ENCODE peak calls at places on chromosomes 12 and 14, in four cellular contexts. I is PC-9, R is psoas muscle, O is neural progenitor cell. D is an unnamed sample.

GRCh38 chr12:62715086-62715786 is 219.7 kb downstream of the PPM1H start:
- DNase-seq in I (no peak), R (no peak), O (peak; percentile 61), D (no peak)

GRCh38 chr14:89388853-89389252 is 28.2 kb downstream of the FOXN3 start:
- DNase-seq in I (no peak), R (no peak), O (peak; percentile 30), D (no peak)

GRCh38 chr12:59500915-59501314 is 94.9 kb upstream of the SLC16A7 start:
- DNase-seq in I (no peak), R (no peak), O (no peak), D (no peak)

GRCh38 chr12:91180162-91180561 is 2.5 kb downstream of the DCN start:
- DNase-seq in I (no peak), R (no peak), O (no peak), D (no peak)

GRCh38 chr12:4269279-4269991 is 4.1 kb upstream of the CCND2 start:
- DNase-seq in I (no peak), R (peak; percentile 84), O (peak; percentile 84), D (peak; percentile 89)

GRCh38 chr12:103799504-103800251 is 41.4 kb downstream of the NT5DC3 start:
- DNase-seq in I (peak; percentile 96), R (no peak), O (no peak), D (no peak)

GRCh38 chr14:70009961-70010360 is 130.7 kb downstream of the SMOC1 start:
- DNase-seq in I (no peak), R (no peak), O (no peak), D (no peak)

GRCh38 chr12:80777587-80777986 is 60.9 kb downstream of the MYF5 start:
- DNase-seq in I (no peak), R (no peak), O (no peak), D (no peak)

GRCh38 chr14:33564774-33565630 is 385.9 kb downstream of the EGLN3 start:
- DNase-seq in I (peak; percentile 72), R (no peak), O (no peak), D (no peak)

GRCh38 chr12:116533343-116534248 is 25.6 kb upstream of the MAP1LC3B2 start:
- DNase-seq in I (peak; percentile 51), R (peak; percentile 80), O (peak; percentile 95), D (peak; percentile 88)

GRCh38 chr12:115700896-115701465 is 576.5 kb downstream of the MED13L start:
- DNase-seq in I (no peak), R (no peak), O (no peak), D (no peak)

GRCh38 chr12:67220065-67220464 is 49.1 kb upstream of the CAND1 start:
- DNase-seq in I (no peak), R (no peak), O (peak; percentile 32), D (no peak)

GRCh38 chr12:21940972-21941521 is at the start of gene ABCC9:
- DNase-seq in I (no peak), R (peak; percentile 81), O (peak; percentile 72), D (peak; percentile 72)

GRCh38 chr12:72832024-72832423 is 559.9 kb downstream of the TRHDE start:
- DNase-seq in I (no peak), R (no peak), O (no peak), D (no peak)

GRCh38 chr14:92973798-92974372 is 50.9 kb downstream of the CHGA start:
- DNase-seq in I (no peak), R (peak; percentile 32), O (no peak), D (no peak)

GRCh38 chr12:28568083-28568482 is 377.8 kb downstream of the CCDC91 start:
- DNase-seq in I (no peak), R (no peak), O (no peak), D (no peak)

GRCh38 chr12:109513977-109514376 is 36.5 kb downstream of the UBE3B start:
- DNase-seq in I (no peak), R (no peak), O (no peak), D (no peak)
- H3K36me3 ChIP-seq in I (no peaks in the 10 kb centered on the region), R (peaks cover 15% of the 10 kb centered on the region), O (no peaks in the 10 kb centered on the region), D (peaks cover 96% of the 10 kb centered on the region)

GRCh38 chr14:24237463-24237955 is 4.8 kb downstream of the GMPR2 start:
- DNase-seq in I (no peak), R (no peak), O (no peak), D (no peak)
- H3K4me1 ChIP-seq in I (peaks cover 12% of the 10 kb centered on the region), R (peaks cover 76% of the 10 kb centered on the region), O (peaks cover 10% of the 10 kb centered on the region), D (peaks cover 49% of the 10 kb centered on the region)

GRCh38 chr14:66701813-66702212 is 193.9 kb downstream of the GPHN start:
- DNase-seq in I (no peak), R (no peak), O (no peak), D (no peak)

GRCh38 chr14:66698503-66698902 is 190.6 kb downstream of the GPHN start:
- DNase-seq in I (no peak), R (no peak), O (no peak), D (no peak)

GRCh38 chr14:66696326-66696725 is 188.4 kb downstream of the GPHN start:
- DNase-seq in I (no peak), R (no peak), O (no peak), D (no peak)
- H3K36me3 ChIP-seq in I (no peaks in the 10 kb centered on the region), R (no peaks in the 10 kb centered on the region), O (no peaks in the 10 kb centered on the region), D (no peaks in the 10 kb centered on the region)

GRCh38 chr12:124511259-124511985 is 56.0 kb downstream of the NCOR2 start:
- DNase-seq in I (no peak), R (peak; percentile 50), O (no peak), D (no peak)

GRCh38 chr12:124509300-124509675 is 58.1 kb downstream of the NCOR2 start:
- DNase-seq in I (no peak), R (no peak), O (no peak), D (no peak)

GRCh38 chr12:124508323-124509096 is 58.9 kb downstream of the NCOR2 start:
- DNase-seq in I (no peak), R (peak; percentile 71), O (no peak), D (no peak)

GRCh38 chr12:124510301-124510970 is 57.0 kb downstream of the NCOR2 start:
- DNase-seq in I (peak; percentile 65), R (peak; percentile 80), O (no peak), D (no peak)

GRCh38 chr12:124509676-124510300 is 57.6 kb downstream of the NCOR2 start:
- DNase-seq in I (peak; percentile 88), R (peak; percentile 95), O (peak; percentile 58), D (no peak)
- H3K4me1 ChIP-seq in I (peaks cover 63% of the 10 kb centered on the region), R (peaks cover 87% of the 10 kb centered on the region), O (peaks cover 66% of the 10 kb centered on the region), D (peaks cover 68% of the 10 kb centered on the region)

GRCh38 chr12:6936642-6937480 is 6.8 kb upstream of the RNU7-1 start:
- DNase-seq in I (no peak), R (peak; percentile 62), O (no peak), D (no peak)

GRCh38 chr12:6936378-6936638 is 7.3 kb upstream of the RNU7-1 start:
- DNase-seq in I (no peak), R (no peak), O (no peak), D (no peak)

GRCh38 chr12:6939187-6939540 is 4.5 kb upstream of the RNU7-1 start:
- DNase-seq in I (no peak), R (no peak), O (no peak), D (no peak)

GRCh38 chr12:6937481-6938352 is 5.9 kb upstream of the RNU7-1 start:
- DNase-seq in I (peak; percentile 92), R (peak; percentile 97), O (peak; percentile 97), D (peak; percentile 97)

DNA sequence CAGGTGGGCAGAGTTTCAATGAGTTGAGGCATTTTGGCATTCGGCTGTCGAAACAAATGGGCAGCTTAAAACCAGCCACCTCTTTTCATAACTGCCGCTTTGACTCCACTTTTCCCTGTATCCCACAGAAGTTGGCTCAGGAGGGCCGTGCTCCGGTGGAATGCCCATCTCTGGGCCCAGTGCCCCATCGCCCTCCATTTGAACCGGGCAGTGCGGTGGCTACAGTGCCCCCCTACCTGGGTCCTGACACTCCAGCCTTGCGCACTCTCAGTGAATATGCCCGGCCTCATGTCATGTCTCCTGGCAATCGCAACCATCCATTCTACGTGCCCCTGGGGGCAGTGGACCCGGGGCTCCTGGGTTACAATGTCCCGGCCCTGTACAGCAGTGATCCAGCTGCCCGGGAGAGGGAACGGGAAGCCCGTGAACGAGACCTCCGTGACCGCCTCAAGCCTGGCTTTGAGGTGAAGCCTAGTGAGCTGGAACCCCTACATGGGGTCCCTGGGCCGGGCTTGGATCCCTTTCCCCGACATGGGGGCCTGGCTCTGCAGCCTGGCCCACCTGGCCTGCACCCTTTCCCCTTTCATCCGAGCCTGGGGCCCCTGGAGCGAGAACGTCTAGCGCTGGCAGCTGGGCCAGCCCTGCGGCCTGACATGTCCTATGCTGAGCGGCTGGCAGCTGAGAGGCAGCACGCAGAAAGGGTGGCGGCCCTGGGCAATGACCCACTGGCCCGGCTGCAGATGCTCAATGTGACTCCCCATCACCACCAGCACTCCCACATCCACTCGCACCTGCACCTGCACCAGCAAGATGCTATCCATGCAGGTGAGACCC is 5.0 kb upstream of the RNU7-1 start:
- DNase-seq in I (no peak), R (peak; percentile 65), O (no peak), D (no peak)
- H3K36me3 ChIP-seq in I (peaks cover 11% of the 10 kb centered on the region), R (no peaks in the 10 kb centered on the region), O (no peaks in the 10 kb centered on the region), D (peaks cover 41% of the 10 kb centered on the region)

DNA sequence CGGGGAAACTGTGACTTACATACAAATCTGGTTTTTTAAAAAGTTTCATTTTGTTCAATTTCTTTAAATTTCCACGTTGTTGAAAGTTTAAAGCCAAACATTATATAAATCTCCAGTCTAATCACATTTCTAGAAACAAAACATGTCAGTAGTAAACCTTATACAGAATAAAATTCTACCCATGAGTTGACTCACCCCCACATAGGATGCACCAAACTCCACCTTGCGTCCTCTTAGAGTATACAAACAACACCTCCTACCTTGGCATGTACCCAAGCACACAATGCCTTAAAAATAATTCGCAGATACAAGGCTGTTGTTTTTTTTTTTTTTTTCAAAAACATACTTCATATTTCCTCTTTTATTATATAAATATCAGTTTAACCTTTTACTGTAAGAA is 3.4 kb downstream of the FBXL14 start:
- DNase-seq in I (peak; percentile 56), R (no peak), O (peak; percentile 55), D (no peak)
- H3K4me1 ChIP-seq in I (peaks cover 51% of the 10 kb centered on the region), R (peaks cover 55% of the 10 kb centered on the region), O (peaks cover 46% of the 10 kb centered on the region), D (peaks cover 38% of the 10 kb centered on the region)

GRCh38 chr12:2922329-2922728 is 31.6 kb downstream of the TULP3 start:
- DNase-seq in I (no peak), R (no peak), O (no peak), D (no peak)

GRCh38 chr12:2919249-2919648 is 28.6 kb downstream of the TULP3 start:
- DNase-seq in I (no peak), R (no peak), O (no peak), D (no peak)

GRCh38 chr12:2925322-2925995 is 33.7 kb upstream of the TEAD4 start:
- DNase-seq in I (no peak), R (no peak), O (no peak), D (no peak)

DNA sequence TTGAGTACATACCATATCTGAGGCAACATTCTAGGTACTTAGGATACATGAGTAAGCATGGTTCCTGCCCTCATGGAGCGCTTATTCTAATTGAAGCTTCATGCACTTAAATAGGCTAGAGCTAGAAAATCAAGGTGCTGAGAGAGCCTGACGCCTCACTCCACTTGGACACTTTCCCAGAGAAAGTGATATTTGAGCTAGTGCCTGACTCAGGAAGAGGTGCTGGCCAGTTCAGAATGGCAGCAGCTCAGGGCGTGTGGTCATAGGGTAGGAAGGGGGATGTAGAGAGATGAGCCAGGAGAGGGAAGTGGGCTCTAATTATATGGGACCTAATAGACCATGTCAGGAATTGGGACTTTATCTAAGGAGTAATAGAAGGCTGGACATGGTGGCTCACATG is 33.3 kb downstream of the TULP3 start:
- DNase-seq in I (no peak), R (peak; percentile 70), O (no peak), D (no peak)
- H3K36me3 ChIP-seq in I (peaks cover 31% of the 10 kb centered on the region), R (peaks cover 3% of the 10 kb centered on the region), O (peaks cover 4% of the 10 kb centered on the region), D (peaks cover 69% of the 10 kb centered on the region)

GRCh38 chr14:32081901-32082300 is 4.8 kb downstream of the ARHGAP5 start:
- DNase-seq in I (no peak), R (no peak), O (peak; percentile 55), D (no peak)
- H3K4me1 ChIP-seq in I (peaks cover 36% of the 10 kb centered on the region), R (peaks cover 34% of the 10 kb centered on the region), O (peaks cover 42% of the 10 kb centered on the region), D (peaks cover 11% of the 10 kb centered on the region)